ENCODE peak calls at places on chromosomes 6 and 20, in six cellular contexts. One of them, this sample, is unnamed.

GRCh38 chr6:71383891-71384489 is 95.4 kb downstream of the OGFRL1 start:
- DNase-seq in mesenchymal stem cell: peak; percentile 63
- DNase-seq in mesendoderm: peak; percentile 42
- DNase-seq in H1: no peak
- DNase-seq in H9: no peak
- DNase-seq in IMR-90: peak; percentile 72
- DNase-seq in this sample: peak; percentile 38

GRCh38 chr6:6712258-6712978 is 123.9 kb downstream of the LY86 start:
- DNase-seq in mesenchymal stem cell: peak; percentile 97
- DNase-seq in mesendoderm: no peak
- DNase-seq in H1: no peak
- DNase-seq in H9: no peak
- DNase-seq in IMR-90: peak; percentile 87
- DNase-seq in this sample: no peak

GRCh38 chr6:125746731-125747588 is 2.5 kb upstream of the HEY2 start:
- DNase-seq in mesenchymal stem cell: peak; percentile 85
- DNase-seq in mesendoderm: peak; percentile 97
- DNase-seq in H1: peak; percentile 64
- DNase-seq in H9: peak; percentile 89
- DNase-seq in IMR-90: peak; percentile 39
- DNase-seq in this sample: peak; percentile 71

GRCh38 chr6:163662604-163663225 is 248.2 kb downstream of the QKI start:
- DNase-seq in mesenchymal stem cell: no peak
- DNase-seq in mesendoderm: no peak
- DNase-seq in H1: no peak
- DNase-seq in H9: no peak
- DNase-seq in IMR-90: no peak
- DNase-seq in this sample: no peak

GRCh38 chr6:149055195-149055899 is 262.2 kb upstream of the TAB2 start:
- DNase-seq in mesenchymal stem cell: no peak
- DNase-seq in mesendoderm: no peak
- DNase-seq in H1: no peak
- DNase-seq in H9: no peak
- DNase-seq in IMR-90: no peak
- DNase-seq in this sample: no peak

GRCh38 chr20:3360752-3361151 is 46.7 kb downstream of the DNAAF9 start:
- DNase-seq in mesenchymal stem cell: no peak
- DNase-seq in mesendoderm: no peak
- DNase-seq in H1: no peak
- DNase-seq in H9: no peak
- DNase-seq in IMR-90: no peak
- DNase-seq in this sample: no peak

GRCh38 chr6:134175532-134176282 is 123.3 kb upstream of the SLC2A12 start:
- DNase-seq in mesenchymal stem cell: peak; percentile 83
- DNase-seq in mesendoderm: peak; percentile 81
- DNase-seq in H1: no peak
- DNase-seq in H9: no peak
- DNase-seq in IMR-90: peak; percentile 78
- DNase-seq in this sample: peak; percentile 52

GRCh38 chr6:12890171-12890790 is 173.7 kb downstream of the PHACTR1 start:
- DNase-seq in mesenchymal stem cell: no peak
- DNase-seq in mesendoderm: peak; percentile 53
- DNase-seq in H1: no peak
- DNase-seq in H9: peak; percentile 45
- DNase-seq in IMR-90: no peak
- DNase-seq in this sample: no peak

GRCh38 chr6:44073612-44074382 is 53.5 kb downstream of the MRPL14 start:
- DNase-seq in mesenchymal stem cell: peak; percentile 48
- DNase-seq in mesendoderm: peak; percentile 75
- DNase-seq in H1: no peak
- DNase-seq in H9: peak; percentile 65
- DNase-seq in IMR-90: no peak
- DNase-seq in this sample: no peak

GRCh38 chr6:145360865-145361264 is 374.5 kb downstream of the EPM2A start:
- DNase-seq in mesenchymal stem cell: no peak
- DNase-seq in mesendoderm: peak; percentile 51
- DNase-seq in H1: no peak
- DNase-seq in H9: no peak
- DNase-seq in IMR-90: no peak
- DNase-seq in this sample: no peak

GRCh38 chr6:150334790-150335783 is 33.7 kb upstream of the IYD start:
- DNase-seq in mesenchymal stem cell: peak; percentile 67
- DNase-seq in mesendoderm: peak; percentile 65
- DNase-seq in H1: no peak
- DNase-seq in H9: peak; percentile 46
- DNase-seq in IMR-90: peak; percentile 82
- DNase-seq in this sample: peak; percentile 56

GRCh38 chr20:17825949-17826843 is 126.4 kb downstream of the BANF2 start:
- DNase-seq in mesenchymal stem cell: no peak
- DNase-seq in mesendoderm: no peak
- DNase-seq in H1: no peak
- DNase-seq in H9: no peak
- DNase-seq in IMR-90: peak; percentile 46
- DNase-seq in this sample: no peak

DNA sequence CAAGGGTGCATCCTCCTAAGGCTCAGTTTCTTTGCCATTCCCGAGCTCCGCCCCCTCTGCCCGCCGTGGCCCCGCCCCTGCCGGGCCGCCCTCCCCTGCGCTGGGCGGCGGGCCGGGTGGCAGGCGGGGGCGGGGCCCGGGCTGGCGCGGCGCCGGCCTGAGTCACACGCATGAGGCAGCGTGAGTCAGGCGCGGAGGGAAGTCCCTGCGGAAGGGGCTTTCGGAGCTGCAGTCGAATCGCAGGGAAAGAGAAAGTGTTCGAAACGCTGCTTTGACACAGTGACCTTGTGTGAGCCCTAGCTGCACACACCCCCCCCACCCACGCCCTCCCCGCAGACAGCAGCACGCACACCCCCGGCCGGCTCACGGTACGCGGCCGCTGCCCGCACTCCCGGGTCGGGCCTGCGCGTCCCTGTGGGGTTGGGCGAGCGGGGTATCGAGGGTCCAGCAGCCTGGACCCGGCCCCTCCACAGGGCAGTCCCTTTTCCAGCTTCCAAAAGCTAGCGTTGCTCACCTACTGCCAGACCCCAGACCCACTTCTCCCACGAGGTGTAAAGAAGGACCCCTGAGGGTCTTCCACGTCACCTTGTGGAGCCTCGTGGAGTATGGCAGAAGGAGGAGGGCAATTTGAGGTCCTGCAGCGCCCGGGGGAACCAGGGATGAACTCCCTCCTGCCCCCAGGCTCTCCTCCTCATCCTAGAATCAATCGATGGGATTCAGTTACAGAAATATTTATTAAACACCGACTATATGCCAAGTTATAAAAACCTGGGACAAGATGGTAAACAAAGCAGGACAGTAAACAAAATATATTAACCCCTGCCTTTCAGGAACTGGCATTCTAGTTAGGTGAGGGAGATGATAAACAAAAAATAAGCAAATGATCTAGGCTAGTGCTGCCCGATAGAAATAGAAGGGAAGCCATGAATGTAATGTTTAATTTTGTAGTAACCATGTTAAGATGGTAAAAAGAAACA is 12.4 kb upstream of the HMGA1 start:
- DNase-seq in mesenchymal stem cell: peak; percentile 99
- DNase-seq in mesendoderm: peak; percentile 94
- DNase-seq in H1: no peak
- DNase-seq in H9: peak; percentile 91
- DNase-seq in IMR-90: peak; percentile 96
- DNase-seq in this sample: peak; percentile 85
- H4K8ac ChIP-seq in mesenchymal stem cell: peak overlapping the region; percentile 90
- H4K8ac ChIP-seq in mesendoderm: no peak overlapping the region
- H4K8ac ChIP-seq in H1: peak overlapping the region; percentile 54
- H4K8ac ChIP-seq in H9: no peak overlapping the region
- H4K8ac ChIP-seq in IMR-90: peak overlapping the region; percentile 95
- H4K8ac ChIP-seq in this sample: peak overlapping the region; percentile 72

GRCh38 chr6:129865013-129865412 is 3.9 kb upstream of the TMEM244 start:
- DNase-seq in mesenchymal stem cell: no peak
- DNase-seq in mesendoderm: no peak
- DNase-seq in H1: no peak
- DNase-seq in H9: no peak
- DNase-seq in IMR-90: no peak
- DNase-seq in this sample: no peak
- H2BK15ac ChIP-seq in mesenchymal stem cell: no peak overlapping the region
- H2BK15ac ChIP-seq in mesendoderm: no peak overlapping the region
- H2BK15ac ChIP-seq in H1: no peak overlapping the region
- H2BK15ac ChIP-seq in H9: no peak overlapping the region
- H2BK15ac ChIP-seq in IMR-90: no peak overlapping the region
- H2BK15ac ChIP-seq in this sample: no peak overlapping the region

GRCh38 chr6:47132724-47133123 is 90.6 kb upstream of the ADGRF1 start:
- DNase-seq in mesenchymal stem cell: no peak
- DNase-seq in mesendoderm: peak; percentile 86
- DNase-seq in H1: no peak
- DNase-seq in H9: no peak
- DNase-seq in IMR-90: no peak
- DNase-seq in this sample: no peak
- H4K8ac ChIP-seq in mesenchymal stem cell: no peak overlapping the region
- H4K8ac ChIP-seq in mesendoderm: peak overlapping the region; percentile 39
- H4K8ac ChIP-seq in H1: no peak overlapping the region
- H4K8ac ChIP-seq in H9: no peak overlapping the region
- H4K8ac ChIP-seq in IMR-90: no peak overlapping the region
- H4K8ac ChIP-seq in this sample: no peak overlapping the region

DNA sequence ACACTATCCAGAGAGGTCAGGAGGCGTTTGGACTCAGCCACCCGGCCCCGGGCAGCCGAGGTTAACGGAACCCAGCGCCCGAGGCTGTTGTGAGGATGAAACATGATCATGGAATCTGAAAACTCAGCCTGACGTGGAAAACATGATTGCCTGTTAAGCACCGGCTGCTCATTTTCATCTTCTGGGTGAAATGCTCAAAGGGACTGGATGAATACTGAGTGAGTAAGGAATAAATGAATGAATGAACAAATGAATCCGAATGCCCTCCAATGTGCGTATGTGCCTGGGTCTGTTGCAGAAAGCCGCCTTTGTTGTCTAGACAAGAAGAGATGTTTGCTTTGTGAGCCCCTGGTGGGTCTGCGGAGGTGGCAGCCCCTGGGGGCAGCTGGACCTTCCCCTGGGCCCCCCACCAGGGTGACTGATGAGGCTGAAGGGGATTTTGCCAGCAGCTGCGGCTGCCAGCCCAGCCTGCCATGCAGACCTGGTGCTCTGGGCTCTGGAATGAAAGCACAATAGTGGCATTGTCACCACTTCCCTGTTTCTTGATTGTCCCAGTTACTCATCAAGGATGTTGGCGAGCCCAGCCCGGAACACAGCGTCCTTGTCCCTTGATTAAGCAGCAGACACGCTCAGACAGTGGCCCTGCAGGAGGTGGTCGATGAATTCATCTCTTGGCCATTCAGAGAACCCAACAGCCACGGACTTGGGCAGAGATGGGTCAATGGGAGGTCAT is 211.1 kb downstream of the ANKRD60 start:
- DNase-seq in mesenchymal stem cell: no peak
- DNase-seq in mesendoderm: no peak
- DNase-seq in H1: no peak
- DNase-seq in H9: peak; percentile 19
- DNase-seq in IMR-90: peak; percentile 1
- DNase-seq in this sample: no peak
- H2BK15ac ChIP-seq in mesenchymal stem cell: no peak overlapping the region
- H2BK15ac ChIP-seq in mesendoderm: no peak overlapping the region
- H2BK15ac ChIP-seq in H1: no peak overlapping the region
- H2BK15ac ChIP-seq in H9: no peak overlapping the region
- H2BK15ac ChIP-seq in IMR-90: no peak overlapping the region
- H2BK15ac ChIP-seq in this sample: no peak overlapping the region

DNA sequence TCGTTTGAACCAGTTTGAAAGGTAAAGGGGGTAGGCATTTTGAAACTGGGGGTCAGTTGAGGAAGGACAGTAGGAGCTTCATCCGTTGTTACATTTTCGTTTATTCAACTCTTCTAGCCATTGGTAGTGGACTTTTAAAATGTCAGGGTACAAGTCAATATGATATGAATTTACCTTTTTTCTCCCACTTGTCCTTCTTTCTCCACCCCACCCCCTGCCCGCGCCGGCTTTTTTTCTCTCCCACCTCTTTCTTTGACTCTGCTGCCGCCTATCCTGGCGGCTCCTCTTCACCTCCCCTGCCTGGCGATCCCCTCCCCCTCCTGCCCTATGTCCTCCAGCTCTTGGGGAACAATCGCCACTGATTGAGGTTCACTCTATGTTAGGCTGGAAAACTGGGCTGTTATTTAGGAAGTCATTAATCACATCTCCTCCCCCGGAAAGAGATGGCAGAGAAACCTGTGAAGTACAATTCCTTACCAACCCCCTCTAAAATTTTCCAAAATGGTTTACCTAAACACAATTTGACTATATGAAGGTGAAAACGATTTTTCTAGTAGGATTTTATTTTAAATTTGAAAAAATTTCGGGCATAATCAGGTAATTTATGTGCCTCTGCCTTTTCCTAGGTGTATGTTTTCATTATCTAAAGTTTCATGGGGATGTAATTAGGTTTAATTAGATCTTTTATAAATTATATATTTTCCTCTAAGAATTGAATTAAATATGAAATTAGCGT is 812 bp upstream of the LIN28B start:
- DNase-seq in mesenchymal stem cell: peak; percentile 61
- DNase-seq in mesendoderm: peak; percentile 94
- DNase-seq in H1: peak; percentile 72
- DNase-seq in H9: peak; percentile 85
- DNase-seq in IMR-90: no peak
- DNase-seq in this sample: peak; percentile 76
- H4K8ac ChIP-seq in mesenchymal stem cell: no peak overlapping the region
- H4K8ac ChIP-seq in mesendoderm: no peak overlapping the region
- H4K8ac ChIP-seq in H1: no peak overlapping the region
- H4K8ac ChIP-seq in H9: no peak overlapping the region
- H4K8ac ChIP-seq in IMR-90: no peak overlapping the region
- H4K8ac ChIP-seq in this sample: no peak overlapping the region

GRCh38 chr20:53582574-53583351 is 10.9 kb downstream of the ZNF217 start:
- DNase-seq in mesenchymal stem cell: peak; percentile 98
- DNase-seq in mesendoderm: peak; percentile 49
- DNase-seq in H1: no peak
- DNase-seq in H9: no peak
- DNase-seq in IMR-90: peak; percentile 95
- DNase-seq in this sample: no peak
- H2BK15ac ChIP-seq in mesenchymal stem cell: no peak overlapping the region
- H2BK15ac ChIP-seq in mesendoderm: no peak overlapping the region
- H2BK15ac ChIP-seq in H1: no peak overlapping the region
- H2BK15ac ChIP-seq in H9: no peak overlapping the region
- H2BK15ac ChIP-seq in IMR-90: peak overlapping the region; percentile 10
- H2BK15ac ChIP-seq in this sample: no peak overlapping the region

GRCh38 chr20:36613974-36614373 is 8.4 kb downstream of the RAB5IF start:
- DNase-seq in mesenchymal stem cell: no peak
- DNase-seq in mesendoderm: no peak
- DNase-seq in H1: no peak
- DNase-seq in H9: no peak
- DNase-seq in IMR-90: no peak
- DNase-seq in this sample: no peak
- H4K8ac ChIP-seq in mesenchymal stem cell: no peak overlapping the region
- H4K8ac ChIP-seq in mesendoderm: no peak overlapping the region
- H4K8ac ChIP-seq in H1: no peak overlapping the region
- H4K8ac ChIP-seq in H9: no peak overlapping the region
- H4K8ac ChIP-seq in IMR-90: no peak overlapping the region
- H4K8ac ChIP-seq in this sample: no peak overlapping the region

DNA sequence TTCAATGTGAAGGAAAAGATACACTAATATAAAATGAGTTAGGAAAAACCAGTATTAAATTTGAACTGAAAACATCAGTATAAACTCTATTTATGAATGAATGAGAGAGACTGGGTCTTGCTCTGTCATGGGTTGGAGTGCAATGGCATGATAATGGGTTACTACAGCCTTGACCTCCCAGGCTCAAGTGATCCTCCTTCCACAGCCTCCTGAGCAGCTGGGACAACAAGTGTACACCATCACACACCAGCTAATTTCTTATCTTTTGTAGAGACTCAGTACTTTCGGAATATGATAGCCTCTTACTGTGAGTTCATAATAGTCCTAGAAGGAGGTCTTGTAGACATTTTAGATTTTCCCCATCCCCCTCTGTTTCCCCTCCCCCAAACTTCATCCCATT is 21.4 kb downstream of the KCTD20 start:
- DNase-seq in mesenchymal stem cell: no peak
- DNase-seq in mesendoderm: no peak
- DNase-seq in H1: no peak
- DNase-seq in H9: no peak
- DNase-seq in IMR-90: no peak
- DNase-seq in this sample: no peak
- H2BK15ac ChIP-seq in mesenchymal stem cell: no peak overlapping the region
- H2BK15ac ChIP-seq in mesendoderm: no peak overlapping the region
- H2BK15ac ChIP-seq in H1: no peak overlapping the region
- H2BK15ac ChIP-seq in H9: no peak overlapping the region
- H2BK15ac ChIP-seq in IMR-90: no peak overlapping the region
- H2BK15ac ChIP-seq in this sample: no peak overlapping the region